ENCODE peak calls at places on chromosomes 7 and 10, in ten cellular contexts. N is uterus, C is spleen, J is K562, M is A549, F is NB4, A is endothelial cell of umbilical vein, T is stomach, Z is IMR-90, E is body of pancreas. O is an unnamed sample.
A peak's percentile ranks its signal among the peaks of the same experiment; 100 is the strongest.

GRCh38 chr7:116171094-116171493 is 39.2 kb upstream of the TES start:
- DNase-seq in T (no peak), N (no peak), C (no peak), M (no peak), A (no peak), J (no peak), F (no peak), E (no peak), Z (no peak), O (no peak)

GRCh38 chr10:25261571-25261970 is 86.8 kb downstream of the GPR158 start:
- DNase-seq in A (no peak), M (no peak), E (no peak), N (no peak), C (no peak), J (no peak), F (no peak), T (no peak), Z (no peak), O (no peak)

GRCh38 chr10:102409604-102410426 is 8.8 kb downstream of the PSD start:
- DNase-seq in C (no peak), N (peak; percentile 11), T (no peak), A (no peak), F (no peak), J (no peak), E (no peak), M (no peak), Z (no peak), O (no peak)

GRCh38 chr10:76492026-76492425 is 1060.6 kb downstream of the LRMDA start:
- DNase-seq in T (no peak), C (no peak), F (no peak), M (peak; percentile 62), E (no peak), J (no peak), Z (peak; percentile 75), N (no peak), A (peak; percentile 71), O (no peak)

GRCh38 chr7:137881607-137882260 is 35.0 kb upstream of the DGKI start:
- DNase-seq in T (no peak), J (no peak), E (no peak), A (no peak), M (no peak), C (no peak), F (no peak), N (no peak), Z (no peak), O (no peak)

GRCh38 chr10:69428138-69428537 is 11.4 kb upstream of the TACR2 start:
- DNase-seq in A (no peak), M (no peak), N (no peak), E (no peak), F (no peak), C (no peak), J (no peak), T (no peak), Z (no peak), O (no peak)

GRCh38 chr7:36048141-36048901 is 104.7 kb upstream of the EEPD1 start:
- DNase-seq in J (no peak), T (no peak), N (peak; percentile 51), A (no peak), F (peak; percentile 53), Z (peak; percentile 83), C (no peak), E (no peak), M (no peak), O (no peak)

GRCh38 chr7:72494807-72495206 is 82.7 kb upstream of the CALN1 start:
- DNase-seq in A (no peak), F (no peak), N (no peak), T (no peak), M (no peak), Z (no peak), E (no peak), C (no peak), J (no peak), O (no peak)

GRCh38 chr7:47557986-47558670 is 23.8 kb downstream of the TNS3 start:
- DNase-seq in M (no peak), C (peak; percentile 60), Z (no peak), E (no peak), A (no peak), J (no peak), N (no peak), F (no peak), T (peak; percentile 70), O (no peak)

GRCh38 chr10:6383099-6383812 is 180.5 kb downstream of the PFKFB3 start:
- DNase-seq in N (peak; percentile 52), T (no peak), E (no peak), M (no peak), J (no peak), Z (peak; percentile 84), C (no peak), A (peak; percentile 55), F (no peak), O (no peak)

GRCh38 chr7:74515276-74515675 is 61.6 kb downstream of the GTF2IRD1 start:
- DNase-seq in Z (no peak), C (no peak), J (no peak), F (no peak), N (no peak), E (no peak), T (no peak), M (no peak), A (no peak), O (no peak)

GRCh38 chr7:6271694-6272371 is 591 bp downstream of the CYTH3 start:
- DNase-seq in M (no peak), T (peak; percentile 26), F (peak; percentile 65), Z (no peak), C (peak; percentile 88), N (peak; percentile 24), E (peak; percentile 31), A (peak; percentile 15), J (peak; percentile 43), O (peak; percentile 59)

GRCh38 chr10:111072232-111072631 is 4.6 kb upstream of the ADRA2A start:
- DNase-seq in Z (no peak), A (no peak), C (no peak), T (no peak), E (no peak), J (no peak), N (no peak), F (no peak), M (no peak), O (no peak)

GRCh38 chr10:132451506-132452215 is 54.7 kb downstream of the PWWP2B start:
- DNase-seq in T (peak; percentile 54), F (peak; percentile 78), J (no peak), E (no peak), A (no peak), M (no peak), Z (no peak), N (no peak), C (peak; percentile 85), O (peak; percentile 59)

GRCh38 chr10:132452216-132452650 is 55.2 kb downstream of the PWWP2B start:
- DNase-seq in F (peak; percentile 54), E (no peak), M (no peak), C (peak; percentile 88), A (no peak), Z (no peak), N (no peak), T (no peak), J (no peak), O (peak; percentile 65)

GRCh38 chr10:132452651-132453469 is 55.9 kb downstream of the PWWP2B start:
- DNase-seq in A (peak; percentile 61), C (peak; percentile 98), T (peak; percentile 95), N (peak; percentile 82), M (peak; percentile 73), F (peak; percentile 79), E (peak; percentile 92), Z (peak; percentile 72), J (peak; percentile 91), O (peak; percentile 92)

GRCh38 chr10:132454296-132455198 is 57.5 kb downstream of the PWWP2B start:
- DNase-seq in N (no peak), A (no peak), J (no peak), T (no peak), M (no peak), C (peak; percentile 80), F (no peak), Z (no peak), E (no peak), O (no peak)

GRCh38 chr10:132453470-132453861 is 56.5 kb downstream of the PWWP2B start:
- DNase-seq in C (peak; percentile 90), N (no peak), Z (no peak), T (no peak), M (no peak), E (no peak), A (no peak), J (no peak), F (no peak), O (no peak)
- TF ChIP-seq CTCF in C (no peak), N (no peak), Z (no peak), T (peak; percentile 36), M (no peak), E (no peak), A (no peak), J (no peak), F (no peak), O (peak; percentile 3)

GRCh38 chr10:35195361-35196306 is 69.0 kb downstream of the CREM start:
- DNase-seq in Z (peak; percentile 99), C (peak; percentile 79), N (peak; percentile 85), J (peak; percentile 63), T (peak; percentile 65), M (peak; percentile 95), F (peak; percentile 75), E (peak; percentile 70), A (peak; percentile 99), O (peak; percentile 62)
- TF ChIP-seq POLR2A in Z (peak; percentile 70), C (peak; percentile 65), N (peak; percentile 52), J (peak; percentile 52), T (no peak), M (no peak), F (no peak), E (peak; percentile 61), A (no peak), O (peak; percentile 81)

GRCh38 chr10:114485695-114486400 is 81.5 kb upstream of the AFAP1L2 start:
- DNase-seq in C (no peak), J (no peak), Z (no peak), A (peak; percentile 84), F (no peak), M (no peak), E (no peak), T (no peak), N (peak; percentile 40), O (no peak)

GRCh38 chr10:114487815-114488536 is 83.7 kb upstream of the AFAP1L2 start:
- DNase-seq in T (no peak), C (no peak), A (no peak), E (no peak), M (no peak), F (no peak), Z (peak; percentile 45), N (no peak), J (no peak), O (no peak)

GRCh38 chr10:114489521-114490310 is 85.4 kb upstream of the AFAP1L2 start:
- DNase-seq in E (no peak), C (no peak), F (no peak), T (no peak), M (peak; percentile 6), Z (no peak), N (peak; percentile 34), J (no peak), A (peak; percentile 83), O (no peak)

GRCh38 chr10:114483575-114483974 is 79.3 kb upstream of the AFAP1L2 start:
- DNase-seq in N (no peak), E (no peak), F (no peak), J (no peak), A (no peak), T (peak; percentile 57), C (no peak), M (no peak), Z (no peak), O (no peak)

GRCh38 chr10:114486938-114487814 is 82.9 kb upstream of the AFAP1L2 start:
- DNase-seq in T (no peak), C (no peak), J (no peak), A (peak; percentile 86), F (no peak), E (no peak), N (no peak), M (peak; percentile 14), Z (peak; percentile 84), O (no peak)
- TF ChIP-seq CTCF in T (no peak), C (no peak), J (no peak), A (no peak), F (no peak), E (no peak), N (no peak), M (peak; percentile 33), Z (no peak), O (no peak)

GRCh38 chr10:79068562-79069324 is at the start of gene ZMIZ1:
- DNase-seq in C (peak; percentile 95), Z (peak; percentile 93), F (peak; percentile 94), M (peak; percentile 92), T (peak; percentile 92), A (peak; percentile 87), J (peak; percentile 95), N (peak; percentile 93), E (peak; percentile 91), O (peak; percentile 89)
- TF ChIP-seq POLR2A in C (peak; percentile 64), Z (peak; percentile 87), F (peak; percentile 50), M (peak; percentile 62), T (no peak), A (peak; percentile 81), J (no peak), N (peak; percentile 93), E (peak; percentile 73), O (peak; percentile 93)